ENCODE peak calls at places on chromosomes 13 and 19, in ten cellular contexts. One of them, this sample, is unnamed.

GRCh38 chr13:33283195-33283910 is 2.2 kb downstream of the STARD13 start:
- DNase-seq in endodermal cell: no peak
- DNase-seq in fibroblast of mammary gland: peak
- DNase-seq in adrenal gland: no peak
- DNase-seq in osteoblast: no peak
- DNase-seq in psoas muscle: no peak
- DNase-seq in glutamatergic neuron: no peak
- DNase-seq in thoracic aorta: no peak
- DNase-seq in AG04450: no peak
- DNase-seq in fibroblast of pulmonary artery: no peak
- DNase-seq in this sample: no peak

GRCh38 chr19:31415322-31415721 is 66.1 kb upstream of the TSHZ3 start:
- DNase-seq in endodermal cell: no peak
- DNase-seq in fibroblast of mammary gland: no peak
- DNase-seq in adrenal gland: no peak
- DNase-seq in osteoblast: no peak
- DNase-seq in psoas muscle: no peak
- DNase-seq in glutamatergic neuron: no peak
- DNase-seq in thoracic aorta: no peak
- DNase-seq in AG04450: no peak
- DNase-seq in fibroblast of pulmonary artery: no peak
- DNase-seq in this sample: no peak

GRCh38 chr13:110368408-110368807 is 61.3 kb downstream of the COL4A2 start:
- DNase-seq in endodermal cell: no peak
- DNase-seq in fibroblast of mammary gland: no peak
- DNase-seq in adrenal gland: no peak
- DNase-seq in osteoblast: no peak
- DNase-seq in psoas muscle: no peak
- DNase-seq in glutamatergic neuron: no peak
- DNase-seq in thoracic aorta: no peak
- DNase-seq in AG04450: no peak
- DNase-seq in fibroblast of pulmonary artery: no peak
- DNase-seq in this sample: no peak

GRCh38 chr19:55651236-55651635 is 3.2 kb downstream of the CCDC106 start:
- DNase-seq in endodermal cell: no peak
- DNase-seq in fibroblast of mammary gland: no peak
- DNase-seq in adrenal gland: no peak
- DNase-seq in osteoblast: peak
- DNase-seq in psoas muscle: no peak
- DNase-seq in glutamatergic neuron: no peak
- DNase-seq in thoracic aorta: no peak
- DNase-seq in AG04450: no peak
- DNase-seq in fibroblast of pulmonary artery: no peak
- DNase-seq in this sample: no peak

GRCh38 chr19:10603873-10604459 is 16.9 kb upstream of the AP1M2 start:
- DNase-seq in endodermal cell: no peak
- DNase-seq in fibroblast of mammary gland: peak
- DNase-seq in adrenal gland: no peak
- DNase-seq in osteoblast: peak
- DNase-seq in psoas muscle: no peak
- DNase-seq in glutamatergic neuron: no peak
- DNase-seq in thoracic aorta: no peak
- DNase-seq in AG04450: no peak
- DNase-seq in fibroblast of pulmonary artery: peak
- DNase-seq in this sample: no peak

GRCh38 chr19:39496063-39496462 is 2.7 kb upstream of the DLL3 start:
- DNase-seq in endodermal cell: no peak
- DNase-seq in fibroblast of mammary gland: no peak
- DNase-seq in adrenal gland: no peak
- DNase-seq in osteoblast: no peak
- DNase-seq in psoas muscle: no peak
- DNase-seq in glutamatergic neuron: no peak
- DNase-seq in thoracic aorta: no peak
- DNase-seq in AG04450: no peak
- DNase-seq in fibroblast of pulmonary artery: no peak
- DNase-seq in this sample: no peak

GRCh38 chr13:113493315-113493951 is 2.9 kb upstream of the DCUN1D2 start:
- DNase-seq in endodermal cell: no peak
- DNase-seq in fibroblast of mammary gland: peak
- DNase-seq in adrenal gland: no peak
- DNase-seq in osteoblast: peak
- DNase-seq in psoas muscle: no peak
- DNase-seq in glutamatergic neuron: no peak
- DNase-seq in thoracic aorta: no peak
- DNase-seq in AG04450: peak
- DNase-seq in fibroblast of pulmonary artery: peak
- DNase-seq in this sample: peak

GRCh38 chr13:48043789-48044503 is 6.4 kb downstream of the NUDT15 start:
- DNase-seq in endodermal cell: no peak
- DNase-seq in fibroblast of mammary gland: peak
- DNase-seq in adrenal gland: no peak
- DNase-seq in osteoblast: peak
- DNase-seq in psoas muscle: no peak
- DNase-seq in glutamatergic neuron: no peak
- DNase-seq in thoracic aorta: no peak
- DNase-seq in AG04450: peak
- DNase-seq in fibroblast of pulmonary artery: peak
- DNase-seq in this sample: no peak

GRCh38 chr19:39171479-39172465 is 25.0 kb upstream of the NCCRP1 start:
- DNase-seq in endodermal cell: no peak
- DNase-seq in fibroblast of mammary gland: no peak
- DNase-seq in adrenal gland: no peak
- DNase-seq in osteoblast: peak
- DNase-seq in psoas muscle: no peak
- DNase-seq in glutamatergic neuron: no peak
- DNase-seq in thoracic aorta: no peak
- DNase-seq in AG04450: no peak
- DNase-seq in fibroblast of pulmonary artery: no peak
- DNase-seq in this sample: no peak

GRCh38 chr19:58279925-58280316 is 1.2 kb downstream of the ZNF8 start:
- DNase-seq in endodermal cell: no peak
- DNase-seq in fibroblast of mammary gland: no peak
- DNase-seq in adrenal gland: no peak
- DNase-seq in osteoblast: no peak
- DNase-seq in psoas muscle: no peak
- DNase-seq in glutamatergic neuron: no peak
- DNase-seq in thoracic aorta: no peak
- DNase-seq in AG04450: no peak
- DNase-seq in fibroblast of pulmonary artery: no peak
- DNase-seq in this sample: no peak

GRCh38 chr19:1425902-1426301 is 12.3 kb upstream of the RPS15 start:
- DNase-seq in endodermal cell: no peak
- DNase-seq in fibroblast of mammary gland: no peak
- DNase-seq in adrenal gland: no peak
- DNase-seq in osteoblast: no peak
- DNase-seq in psoas muscle: no peak
- DNase-seq in glutamatergic neuron: no peak
- DNase-seq in thoracic aorta: no peak
- DNase-seq in AG04450: no peak
- DNase-seq in fibroblast of pulmonary artery: no peak
- DNase-seq in this sample: no peak

GRCh38 chr13:50208826-50209335 is 193.6 kb downstream of the KCNRG start:
- DNase-seq in endodermal cell: peak
- DNase-seq in fibroblast of mammary gland: peak
- DNase-seq in adrenal gland: peak
- DNase-seq in osteoblast: peak
- DNase-seq in psoas muscle: peak
- DNase-seq in glutamatergic neuron: peak
- DNase-seq in thoracic aorta: no peak
- DNase-seq in AG04450: peak
- DNase-seq in fibroblast of pulmonary artery: peak
- DNase-seq in this sample: peak

GRCh38 chr13:21148557-21149258 is 27.6 kb downstream of the SKA3 start:
- DNase-seq in endodermal cell: no peak
- DNase-seq in fibroblast of mammary gland: no peak
- DNase-seq in adrenal gland: no peak
- DNase-seq in osteoblast: no peak
- DNase-seq in psoas muscle: no peak
- DNase-seq in glutamatergic neuron: no peak
- DNase-seq in thoracic aorta: no peak
- DNase-seq in AG04450: no peak
- DNase-seq in fibroblast of pulmonary artery: no peak
- DNase-seq in this sample: no peak

GRCh38 chr13:21152251-21152899 is 24.0 kb downstream of the SKA3 start:
- DNase-seq in endodermal cell: peak
- DNase-seq in fibroblast of mammary gland: no peak
- DNase-seq in adrenal gland: no peak
- DNase-seq in osteoblast: no peak
- DNase-seq in psoas muscle: no peak
- DNase-seq in glutamatergic neuron: no peak
- DNase-seq in thoracic aorta: no peak
- DNase-seq in AG04450: no peak
- DNase-seq in fibroblast of pulmonary artery: no peak
- DNase-seq in this sample: no peak

GRCh38 chr13:21150013-21150412 is 26.3 kb downstream of the SKA3 start:
- DNase-seq in endodermal cell: no peak
- DNase-seq in fibroblast of mammary gland: no peak
- DNase-seq in adrenal gland: no peak
- DNase-seq in osteoblast: no peak
- DNase-seq in psoas muscle: no peak
- DNase-seq in glutamatergic neuron: no peak
- DNase-seq in thoracic aorta: no peak
- DNase-seq in AG04450: no peak
- DNase-seq in fibroblast of pulmonary artery: no peak
- DNase-seq in this sample: no peak

GRCh38 chr13:21147827-21148226 is 28.5 kb downstream of the SKA3 start:
- DNase-seq in endodermal cell: no peak
- DNase-seq in fibroblast of mammary gland: no peak
- DNase-seq in adrenal gland: no peak
- DNase-seq in osteoblast: no peak
- DNase-seq in psoas muscle: no peak
- DNase-seq in glutamatergic neuron: no peak
- DNase-seq in thoracic aorta: no peak
- DNase-seq in AG04450: no peak
- DNase-seq in fibroblast of pulmonary artery: no peak
- DNase-seq in this sample: no peak

DNA sequence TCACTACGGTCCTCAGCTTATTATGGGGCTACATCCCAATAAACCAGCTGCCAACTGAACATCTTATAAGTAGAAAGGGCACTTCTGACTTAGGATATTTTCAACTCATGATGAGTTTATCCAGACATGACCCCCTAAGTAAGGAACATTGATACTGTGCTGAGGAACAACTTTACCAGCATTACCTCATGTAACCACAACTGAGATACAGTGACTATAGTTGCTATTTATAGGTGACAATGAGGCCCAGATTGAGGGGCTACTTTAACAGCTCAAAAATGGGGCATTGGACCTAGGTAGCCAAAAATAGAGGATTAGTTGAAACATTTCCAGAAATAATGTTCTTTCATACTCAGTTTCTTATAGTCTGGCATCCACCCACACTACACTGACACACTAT is 26.8 kb downstream of the SKA3 start:
- DNase-seq in endodermal cell: no peak
- DNase-seq in fibroblast of mammary gland: no peak
- DNase-seq in adrenal gland: no peak
- DNase-seq in osteoblast: no peak
- DNase-seq in psoas muscle: no peak
- DNase-seq in glutamatergic neuron: no peak
- DNase-seq in thoracic aorta: no peak
- DNase-seq in AG04450: no peak
- DNase-seq in fibroblast of pulmonary artery: no peak
- DNase-seq in this sample: no peak
- TF ChIP-seq CTCF in endodermal cell: no peak
- TF ChIP-seq CTCF in fibroblast of mammary gland: no peak
- TF ChIP-seq CTCF in adrenal gland: no peak
- TF ChIP-seq CTCF in osteoblast: no peak
- TF ChIP-seq CTCF in psoas muscle: no peak
- TF ChIP-seq CTCF in glutamatergic neuron: no peak
- TF ChIP-seq CTCF in thoracic aorta: no peak
- TF ChIP-seq CTCF in AG04450: no peak
- TF ChIP-seq CTCF in fibroblast of pulmonary artery: no peak
- TF ChIP-seq CTCF in this sample: no peak

DNA sequence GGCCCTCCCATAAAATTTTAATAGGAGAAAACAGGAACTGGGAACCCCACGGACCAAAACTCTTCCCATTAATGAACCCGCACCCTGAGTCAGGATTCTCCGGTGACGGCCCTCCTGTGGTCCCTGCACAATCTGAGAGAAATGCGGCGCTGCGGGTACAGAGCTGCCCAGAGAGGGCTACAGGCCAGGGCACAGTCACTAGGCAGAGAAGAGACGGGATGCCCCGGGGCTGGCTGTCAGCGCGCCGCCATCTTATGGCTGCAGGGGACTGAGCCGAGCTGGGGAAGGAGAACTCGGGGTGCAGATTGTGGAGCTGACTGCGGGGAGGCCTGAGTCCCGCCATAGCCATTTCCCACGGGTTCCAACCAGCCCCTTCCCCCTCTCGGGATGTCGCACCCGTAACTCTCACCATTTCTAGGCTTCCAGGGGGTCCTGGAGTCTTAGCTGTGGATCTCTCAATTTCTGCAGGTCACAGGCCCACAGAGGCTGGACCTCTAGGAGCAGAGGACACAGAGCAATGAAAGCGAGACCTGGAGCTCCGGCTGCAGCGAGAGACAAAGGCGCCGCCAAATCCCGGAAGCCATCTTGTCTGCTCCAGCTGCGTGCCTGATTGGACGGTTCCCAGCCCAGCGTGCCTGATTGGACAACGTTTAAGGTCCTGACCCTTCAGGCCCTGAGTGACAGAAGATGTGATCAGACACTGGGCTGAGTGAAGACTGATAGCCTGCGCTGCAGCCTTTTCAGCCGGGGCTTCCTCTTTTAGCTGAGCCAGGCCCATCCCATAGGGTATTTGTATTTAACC is at the start of gene ZNF675:
- DNase-seq in endodermal cell: peak
- DNase-seq in fibroblast of mammary gland: peak
- DNase-seq in adrenal gland: peak
- DNase-seq in osteoblast: peak
- DNase-seq in psoas muscle: peak
- DNase-seq in glutamatergic neuron: peak
- DNase-seq in thoracic aorta: peak
- DNase-seq in AG04450: peak
- DNase-seq in fibroblast of pulmonary artery: peak
- DNase-seq in this sample: peak
- TF ChIP-seq CTCF in endodermal cell: no peak
- TF ChIP-seq CTCF in fibroblast of mammary gland: no peak
- TF ChIP-seq CTCF in adrenal gland: peak
- TF ChIP-seq CTCF in osteoblast: no peak
- TF ChIP-seq CTCF in psoas muscle: no peak
- TF ChIP-seq CTCF in glutamatergic neuron: no peak
- TF ChIP-seq CTCF in thoracic aorta: no peak
- TF ChIP-seq CTCF in AG04450: peak
- TF ChIP-seq CTCF in fibroblast of pulmonary artery: no peak
- TF ChIP-seq CTCF in this sample: no peak

GRCh38 chr19:35510626-35510964 is 2.9 kb downstream of the DMKN start:
- DNase-seq in endodermal cell: no peak
- DNase-seq in fibroblast of mammary gland: no peak
- DNase-seq in adrenal gland: no peak
- DNase-seq in osteoblast: no peak
- DNase-seq in psoas muscle: no peak
- DNase-seq in glutamatergic neuron: no peak
- DNase-seq in thoracic aorta: no peak
- DNase-seq in AG04450: no peak
- DNase-seq in fibroblast of pulmonary artery: no peak
- DNase-seq in this sample: no peak
- TF ChIP-seq CTCF in endodermal cell: peak
- TF ChIP-seq CTCF in fibroblast of mammary gland: no peak
- TF ChIP-seq CTCF in adrenal gland: peak
- TF ChIP-seq CTCF in osteoblast: no peak
- TF ChIP-seq CTCF in psoas muscle: no peak
- TF ChIP-seq CTCF in glutamatergic neuron: peak
- TF ChIP-seq CTCF in thoracic aorta: no peak
- TF ChIP-seq CTCF in AG04450: no peak
- TF ChIP-seq CTCF in fibroblast of pulmonary artery: no peak
- TF ChIP-seq CTCF in this sample: no peak

GRCh38 chr19:29909545-29909944 is 32.5 kb upstream of the URI1 start:
- DNase-seq in endodermal cell: no peak
- DNase-seq in fibroblast of mammary gland: no peak
- DNase-seq in adrenal gland: no peak
- DNase-seq in osteoblast: no peak
- DNase-seq in psoas muscle: no peak
- DNase-seq in glutamatergic neuron: no peak
- DNase-seq in thoracic aorta: no peak
- DNase-seq in AG04450: no peak
- DNase-seq in fibroblast of pulmonary artery: no peak
- DNase-seq in this sample: no peak
- TF ChIP-seq CTCF in endodermal cell: no peak
- TF ChIP-seq CTCF in fibroblast of mammary gland: no peak
- TF ChIP-seq CTCF in adrenal gland: no peak
- TF ChIP-seq CTCF in osteoblast: no peak
- TF ChIP-seq CTCF in psoas muscle: no peak
- TF ChIP-seq CTCF in glutamatergic neuron: no peak
- TF ChIP-seq CTCF in thoracic aorta: no peak
- TF ChIP-seq CTCF in AG04450: no peak
- TF ChIP-seq CTCF in fibroblast of pulmonary artery: no peak
- TF ChIP-seq CTCF in this sample: no peak